ENCODE peak calls at places on chromosomes 11 and 22, in eight cellular contexts. Y is kidney tubule cell; U is stimulated activated CD4-positive, alpha-beta T cell treated with anti-CD3 and anti-CD28 coated beads, Interleukin-15, amount 100 ng/mL, for 1 hour; Z is astrocyte of the hippocampus; T is activated CD8-positive, alpha-beta memory T cell treated with anti-CD3 and anti-CD28 coated beads for 24 hours; G is IMR-90; D is WTC11; J is transverse colon. W is an unnamed sample.

GRCh38 chr22:29871684-29872083 is 11.3 kb upstream of the MTMR3 start:
- DNase-seq in Y (peak), U (no peak), Z (peak), T (no peak), G (no peak), D (no peak), J (no peak), W (peak)

GRCh38 chr11:112132737-112133136 is 31.2 kb downstream of the IL18 start:
- DNase-seq in Y (no peak), U (no peak), Z (peak), T (no peak), G (no peak), D (no peak), J (no peak), W (peak)

GRCh38 chr11:95435192-95435591 is 204.2 kb upstream of the SESN3 start:
- DNase-seq in Y (no peak), U (no peak), Z (no peak), T (no peak), G (no peak), D (no peak), J (no peak), W (no peak)

GRCh38 chr11:70020336-70021214 is 57.5 kb upstream of the ANO1 start:
- DNase-seq in Y (no peak), U (no peak), Z (peak), T (no peak), G (peak), D (no peak), J (no peak), W (no peak)

GRCh38 chr22:20503816-20504215 is 3.6 kb upstream of the MED15 start:
- DNase-seq in Y (peak), U (no peak), Z (no peak), T (no peak), G (no peak), D (no peak), J (peak), W (no peak)

GRCh38 chr11:1023811-1024596 is 12.5 kb downstream of the MUC6 start:
- DNase-seq in Y (no peak), U (no peak), Z (no peak), T (no peak), G (no peak), D (no peak), J (no peak), W (no peak)

GRCh38 chr22:39567135-39567946 is 3.2 kb upstream of the CACNA1I start:
- DNase-seq in Y (no peak), U (peak), Z (no peak), T (peak), G (no peak), D (no peak), J (peak), W (no peak)

GRCh38 chr11:18253222-18253621 is 4.8 kb upstream of the SAA2 start:
- DNase-seq in Y (peak), U (no peak), Z (no peak), T (no peak), G (no peak), D (no peak), J (no peak), W (no peak)

GRCh38 chr11:96219981-96220623 is 122.9 kb downstream of the MAML2 start:
- DNase-seq in Y (peak), U (no peak), Z (no peak), T (no peak), G (peak), D (no peak), J (no peak), W (no peak)

GRCh38 chr11:116329354-116330090 is 443.3 kb downstream of the BUD13 start:
- DNase-seq in Y (no peak), U (no peak), Z (no peak), T (no peak), G (no peak), D (no peak), J (no peak), W (no peak)

GRCh38 chr11:66112640-66113098 is 42.6 kb downstream of the PACS1 start:
- DNase-seq in Y (peak), U (no peak), Z (peak), T (no peak), G (peak), D (no peak), J (peak), W (no peak)

GRCh38 chr11:35246725-35247124 is 107.8 kb downstream of the CD44 start:
- DNase-seq in Y (peak), U (no peak), Z (no peak), T (no peak), G (peak), D (no peak), J (no peak), W (no peak)

GRCh38 chr11:128210148-128210940 is 377.0 kb downstream of the ETS1 start:
- DNase-seq in Y (peak), U (no peak), Z (peak), T (no peak), G (peak), D (no peak), J (peak), W (peak)

GRCh38 chr22:42321908-42322561 is 51.6 kb upstream of the TCF20 start:
- DNase-seq in Y (no peak), U (no peak), Z (no peak), T (no peak), G (no peak), D (no peak), J (peak), W (no peak)

GRCh38 chr11:45472713-45473317 is 186.7 kb upstream of the SYT13 start:
- DNase-seq in Y (no peak), U (no peak), Z (no peak), T (no peak), G (no peak), D (no peak), J (no peak), W (no peak)

GRCh38 chr11:94750319-94751215 is 17.6 kb upstream of the AMOTL1 start:
- DNase-seq in Y (no peak), U (no peak), Z (no peak), T (no peak), G (no peak), D (no peak), J (no peak), W (no peak)

GRCh38 chr11:123062892-123063395 is 1.0 kb upstream of the HSPA8 start:
- DNase-seq in Y (no peak), U (no peak), Z (no peak), T (no peak), G (peak), D (no peak), J (no peak), W (peak)

GRCh38 chr22:35961480-35961902 is 67.1 kb downstream of the RBFOX2 start:
- DNase-seq in Y (peak), U (no peak), Z (peak), T (no peak), G (peak), D (peak), J (no peak), W (peak)

GRCh38 chr11:66850588-66851250 is 6.1 kb upstream of the LRFN4 start:
- DNase-seq in Y (no peak), U (no peak), Z (no peak), T (no peak), G (no peak), D (no peak), J (no peak), W (no peak)

GRCh38 chr11:17548444-17548843 is 1.4 kb downstream of the OTOG start:
- DNase-seq in Y (no peak), U (no peak), Z (no peak), T (no peak), G (no peak), D (no peak), J (no peak), W (peak)

GRCh38 chr22:20401376-20402020 is 7.5 kb downstream of the ZNF74 start:
- DNase-seq in Y (no peak), U (no peak), Z (no peak), T (no peak), G (no peak), D (no peak), J (no peak), W (no peak)

GRCh38 chr11:121029153-121029552 is 5.3 kb downstream of the TBCEL start:
- DNase-seq in Y (no peak), U (no peak), Z (no peak), T (no peak), G (no peak), D (no peak), J (no peak), W (no peak)

GRCh38 chr11:9969068-9969467 is 305.2 kb downstream of the SWAP70 start:
- DNase-seq in Y (no peak), U (no peak), Z (no peak), T (no peak), G (no peak), D (no peak), J (no peak), W (no peak)

GRCh38 chr11:35214792-35215193 is 75.8 kb downstream of the CD44 start:
- DNase-seq in Y (peak), U (no peak), Z (peak), T (no peak), G (peak), D (peak), J (no peak), W (peak)

GRCh38 chr22:43435851-43436535 is 24.2 kb downstream of the MPPED1 start:
- DNase-seq in Y (no peak), U (no peak), Z (peak), T (no peak), G (no peak), D (no peak), J (no peak), W (no peak)

GRCh38 chr11:45413156-45413833 is 127.2 kb upstream of the SYT13 start:
- DNase-seq in Y (peak), U (no peak), Z (no peak), T (no peak), G (no peak), D (no peak), J (no peak), W (no peak)